ENCODE peak calls at places on chromosomes 12 and 14, in ten cellular contexts. One of them, this sample, is unnamed.

GRCh38 chr12:70185301-70185700 is 57.9 kb upstream of the CNOT2 start:
- DNase-seq in progenitor cell of endocrine pancreas: no peak
- DNase-seq in kidney glomerular epithelial cell: no peak
- DNase-seq in glomerular endothelial cell: no peak
- DNase-seq in T-helper 1 cell: no peak
- DNase-seq in M059J: no peak
- DNase-seq in GM10248: no peak
- DNase-seq in body of pancreas: no peak
- DNase-seq in AG09319: no peak
- DNase-seq in NCI-H187: no peak
- DNase-seq in this sample: no peak

GRCh38 chr12:16939871-16940306 is 333.9 kb upstream of the LMO3 start:
- DNase-seq in kidney glomerular epithelial cell: peak; percentile 52
- DNase-seq in AG09319: no peak
- DNase-seq in GM10248: peak; percentile 46
- DNase-seq in body of pancreas: peak; percentile 82
- DNase-seq in M059J: peak; percentile 9
- DNase-seq in T-helper 1 cell: no peak
- DNase-seq in glomerular endothelial cell: peak; percentile 9
- DNase-seq in NCI-H187: no peak
- DNase-seq in progenitor cell of endocrine pancreas: no peak
- DNase-seq in this sample: peak; percentile 69

GRCh38 chr14:74257988-74258704 is 18.9 kb downstream of the VSX2 start:
- DNase-seq in kidney glomerular epithelial cell: no peak
- DNase-seq in NCI-H187: no peak
- DNase-seq in progenitor cell of endocrine pancreas: no peak
- DNase-seq in T-helper 1 cell: no peak
- DNase-seq in body of pancreas: no peak
- DNase-seq in M059J: no peak
- DNase-seq in AG09319: no peak
- DNase-seq in GM10248: no peak
- DNase-seq in glomerular endothelial cell: no peak
- DNase-seq in this sample: no peak

GRCh38 chr14:101918125-101918989 is 46.0 kb upstream of the DYNC1H1 start:
- DNase-seq in progenitor cell of endocrine pancreas: no peak
- DNase-seq in AG09319: no peak
- DNase-seq in GM10248: no peak
- DNase-seq in T-helper 1 cell: no peak
- DNase-seq in body of pancreas: no peak
- DNase-seq in M059J: no peak
- DNase-seq in NCI-H187: no peak
- DNase-seq in kidney glomerular epithelial cell: no peak
- DNase-seq in glomerular endothelial cell: no peak
- DNase-seq in this sample: no peak

GRCh38 chr12:79874665-79875064 is 60.2 kb downstream of the PPP1R12A start:
- DNase-seq in NCI-H187: no peak
- DNase-seq in AG09319: no peak
- DNase-seq in body of pancreas: no peak
- DNase-seq in progenitor cell of endocrine pancreas: no peak
- DNase-seq in M059J: no peak
- DNase-seq in glomerular endothelial cell: no peak
- DNase-seq in T-helper 1 cell: no peak
- DNase-seq in kidney glomerular epithelial cell: no peak
- DNase-seq in GM10248: no peak
- DNase-seq in this sample: no peak

GRCh38 chr12:110585231-110585799 is 2.2 kb upstream of the PPTC7 start:
- DNase-seq in T-helper 1 cell: no peak
- DNase-seq in GM10248: no peak
- DNase-seq in M059J: no peak
- DNase-seq in kidney glomerular epithelial cell: peak; percentile 23
- DNase-seq in glomerular endothelial cell: no peak
- DNase-seq in body of pancreas: peak; percentile 29
- DNase-seq in AG09319: no peak
- DNase-seq in progenitor cell of endocrine pancreas: no peak
- DNase-seq in NCI-H187: no peak
- DNase-seq in this sample: no peak

GRCh38 chr12:16611146-16611545 is 5.2 kb upstream of the LMO3 start:
- DNase-seq in AG09319: no peak
- DNase-seq in glomerular endothelial cell: no peak
- DNase-seq in body of pancreas: no peak
- DNase-seq in kidney glomerular epithelial cell: no peak
- DNase-seq in T-helper 1 cell: no peak
- DNase-seq in progenitor cell of endocrine pancreas: no peak
- DNase-seq in M059J: no peak
- DNase-seq in GM10248: no peak
- DNase-seq in NCI-H187: no peak
- DNase-seq in this sample: peak; percentile 67

GRCh38 chr12:114681149-114681849 is 2.7 kb downstream of the TBX3 start:
- DNase-seq in kidney glomerular epithelial cell: no peak
- DNase-seq in AG09319: no peak
- DNase-seq in T-helper 1 cell: no peak
- DNase-seq in body of pancreas: no peak
- DNase-seq in NCI-H187: no peak
- DNase-seq in glomerular endothelial cell: no peak
- DNase-seq in M059J: peak; percentile 75
- DNase-seq in GM10248: no peak
- DNase-seq in progenitor cell of endocrine pancreas: no peak
- DNase-seq in this sample: no peak

GRCh38 chr14:99073401-99073800 is 198.6 kb downstream of the BCL11B start:
- DNase-seq in T-helper 1 cell: no peak
- DNase-seq in progenitor cell of endocrine pancreas: no peak
- DNase-seq in NCI-H187: no peak
- DNase-seq in kidney glomerular epithelial cell: no peak
- DNase-seq in AG09319: no peak
- DNase-seq in body of pancreas: no peak
- DNase-seq in glomerular endothelial cell: no peak
- DNase-seq in M059J: no peak
- DNase-seq in GM10248: no peak
- DNase-seq in this sample: peak; percentile 11

GRCh38 chr12:113305281-113305856 is 29.5 kb downstream of the SLC8B1 start:
- DNase-seq in kidney glomerular epithelial cell: no peak
- DNase-seq in body of pancreas: no peak
- DNase-seq in T-helper 1 cell: no peak
- DNase-seq in AG09319: no peak
- DNase-seq in GM10248: no peak
- DNase-seq in progenitor cell of endocrine pancreas: no peak
- DNase-seq in NCI-H187: no peak
- DNase-seq in M059J: no peak
- DNase-seq in glomerular endothelial cell: no peak
- DNase-seq in this sample: no peak

GRCh38 chr12:88763536-88764100 is 183.3 kb upstream of the KITLG start:
- DNase-seq in AG09319: no peak
- DNase-seq in progenitor cell of endocrine pancreas: no peak
- DNase-seq in kidney glomerular epithelial cell: no peak
- DNase-seq in T-helper 1 cell: no peak
- DNase-seq in glomerular endothelial cell: no peak
- DNase-seq in NCI-H187: no peak
- DNase-seq in M059J: peak; percentile 85
- DNase-seq in body of pancreas: no peak
- DNase-seq in GM10248: no peak
- DNase-seq in this sample: no peak

GRCh38 chr14:64906022-64906421 is 8.2 kb upstream of the CHURC1 start:
- DNase-seq in T-helper 1 cell: no peak
- DNase-seq in kidney glomerular epithelial cell: no peak
- DNase-seq in progenitor cell of endocrine pancreas: no peak
- DNase-seq in NCI-H187: no peak
- DNase-seq in body of pancreas: no peak
- DNase-seq in GM10248: no peak
- DNase-seq in glomerular endothelial cell: no peak
- DNase-seq in AG09319: no peak
- DNase-seq in M059J: peak; percentile 16
- DNase-seq in this sample: no peak

GRCh38 chr12:102543494-102543893 is 63.1 kb upstream of the IGF1 start:
- DNase-seq in progenitor cell of endocrine pancreas: no peak
- DNase-seq in body of pancreas: no peak
- DNase-seq in glomerular endothelial cell: no peak
- DNase-seq in GM10248: no peak
- DNase-seq in M059J: peak; percentile 24
- DNase-seq in T-helper 1 cell: no peak
- DNase-seq in AG09319: no peak
- DNase-seq in kidney glomerular epithelial cell: no peak
- DNase-seq in NCI-H187: no peak
- DNase-seq in this sample: no peak

GRCh38 chr12:40222247-40222646 is 2.5 kb upstream of the LRRK2 start:
- DNase-seq in AG09319: peak; percentile 29
- DNase-seq in body of pancreas: no peak
- DNase-seq in GM10248: no peak
- DNase-seq in progenitor cell of endocrine pancreas: no peak
- DNase-seq in glomerular endothelial cell: no peak
- DNase-seq in kidney glomerular epithelial cell: no peak
- DNase-seq in M059J: no peak
- DNase-seq in NCI-H187: no peak
- DNase-seq in T-helper 1 cell: no peak
- DNase-seq in this sample: no peak

GRCh38 chr14:55540847-55541773 is 38.9 kb upstream of the KTN1 start:
- DNase-seq in body of pancreas: no peak
- DNase-seq in AG09319: no peak
- DNase-seq in T-helper 1 cell: no peak
- DNase-seq in kidney glomerular epithelial cell: no peak
- DNase-seq in NCI-H187: no peak
- DNase-seq in M059J: peak; percentile 20
- DNase-seq in glomerular endothelial cell: no peak
- DNase-seq in progenitor cell of endocrine pancreas: no peak
- DNase-seq in GM10248: no peak
- DNase-seq in this sample: no peak

GRCh38 chr12:104805186-104805585 is 152.9 kb downstream of the SLC41A2 start:
- DNase-seq in NCI-H187: no peak
- DNase-seq in AG09319: no peak
- DNase-seq in GM10248: no peak
- DNase-seq in M059J: peak; percentile 89
- DNase-seq in T-helper 1 cell: no peak
- DNase-seq in glomerular endothelial cell: no peak
- DNase-seq in progenitor cell of endocrine pancreas: no peak
- DNase-seq in kidney glomerular epithelial cell: peak; percentile 34
- DNase-seq in body of pancreas: no peak
- DNase-seq in this sample: no peak

GRCh38 chr12:12630850-12631249 is 19.2 kb downstream of the CREBL2 start:
- DNase-seq in glomerular endothelial cell: no peak
- DNase-seq in NCI-H187: no peak
- DNase-seq in AG09319: no peak
- DNase-seq in kidney glomerular epithelial cell: no peak
- DNase-seq in GM10248: no peak
- DNase-seq in body of pancreas: no peak
- DNase-seq in M059J: no peak
- DNase-seq in T-helper 1 cell: no peak
- DNase-seq in progenitor cell of endocrine pancreas: no peak
- DNase-seq in this sample: no peak

GRCh38 chr12:27382126-27382795 is 49.6 kb downstream of the BMAL2 start:
- DNase-seq in progenitor cell of endocrine pancreas: no peak
- DNase-seq in body of pancreas: no peak
- DNase-seq in M059J: peak; percentile 29
- DNase-seq in T-helper 1 cell: no peak
- DNase-seq in NCI-H187: no peak
- DNase-seq in AG09319: no peak
- DNase-seq in glomerular endothelial cell: no peak
- DNase-seq in kidney glomerular epithelial cell: peak; percentile 94
- DNase-seq in GM10248: no peak
- DNase-seq in this sample: no peak

This sample was measured in NCI-H1092 treated with DMSO at 0.1 percent for 48 hours.